ENCODE peak calls at places on chromosome 17, in nine cellular contexts. Q is D341Med; W is activated effector memory CD4-positive, alpha-beta T cell treated with Interleukin-2 at 50 U/mL for 16 hours; V is sigmoid colon; R is stimulated activated CD8-positive, alpha-beta memory T cell treated with anti-CD3 and anti-CD28 coated beads, Interleukin-15, amount 100 ng/mL, for 24 hours; M is stimulated activated CD4-positive, alpha-beta T cell treated with anti-CD3 and anti-CD28 coated beads, Interleukin-1b, Interleukin-23, amount 100 ng/mL, for 1 hour; Y is left lung; K is iPS-NIHi11; H is effector CD4-positive, alpha-beta T cell. J is an unnamed sample.

GRCh38 chr17:57943140-57943539 is 12.1 kb downstream of the CUEDC1 start:
- DNase-seq in K (no peak), H (no peak), W (no peak), Y (no peak), R (no peak), M (no peak), V (no peak), Q (no peak), J (no peak)

GRCh38 chr17:75773121-75773807 is 8.3 kb upstream of the GALK1 start:
- DNase-seq in H (no peak), W (no peak), Y (peak), M (no peak), R (no peak), V (peak), Q (peak), K (no peak), J (no peak)

GRCh38 chr17:75908201-75908600 is 3.5 kb upstream of the MRPL38 start:
- DNase-seq in V (no peak), Q (no peak), Y (no peak), M (no peak), K (no peak), H (no peak), R (no peak), W (no peak), J (no peak)

GRCh38 chr17:58531661-58532554 is 17.5 kb upstream of the MTMR4 start:
- DNase-seq in Y (peak), W (peak), H (peak), K (peak), Q (peak), R (peak), V (peak), M (peak), J (peak)

GRCh38 chr17:64024781-64025731 is 4.6 kb upstream of the ICAM2 start:
- DNase-seq in M (no peak), W (peak), Q (no peak), Y (no peak), V (peak), H (peak), R (peak), K (no peak), J (no peak)

GRCh38 chr17:57563968-57564367 is 181.1 kb downstream of the CCDC182 start:
- DNase-seq in W (no peak), H (no peak), V (no peak), Y (no peak), M (no peak), K (no peak), Q (peak), R (no peak), J (no peak)

GRCh38 chr17:27609606-27610303 is 21.2 kb upstream of the LGALS9 start:
- DNase-seq in Q (peak), W (no peak), R (no peak), V (no peak), K (peak), H (no peak), M (no peak), Y (peak), J (peak)

GRCh38 chr17:39614545-39615157 is 6.9 kb upstream of the NEUROD2 start:
- DNase-seq in M (no peak), R (no peak), V (no peak), K (no peak), W (no peak), Q (no peak), H (no peak), Y (no peak), J (no peak)

GRCh38 chr17:70072900-70073299 is 2.1 kb upstream of the KCNJ16 start:
- DNase-seq in M (no peak), Y (no peak), W (no peak), K (no peak), R (no peak), V (no peak), H (no peak), Q (no peak), J (no peak)

GRCh38 chr17:6327007-6327406 is 107.9 kb downstream of the AIPL1 start:
- DNase-seq in Q (no peak), M (no peak), V (no peak), W (no peak), H (no peak), Y (no peak), K (peak), R (no peak), J (peak)

GRCh38 chr17:31197991-31198390 is 99.0 kb downstream of the OMG start:
- DNase-seq in V (no peak), H (no peak), W (no peak), R (no peak), Y (no peak), K (no peak), M (no peak), Q (no peak), J (no peak)

GRCh38 chr17:81831563-81831956 is 1.5 kb downstream of the MCRIP1 start:
- DNase-seq in H (no peak), R (no peak), M (no peak), V (no peak), Y (no peak), Q (no peak), K (no peak), W (no peak), J (no peak)

GRCh38 chr17:42872251-42872965 is 21.4 kb downstream of the AOC3 start:
- DNase-seq in V (no peak), H (no peak), M (no peak), K (no peak), R (no peak), Q (no peak), Y (no peak), W (no peak), J (no peak)

GRCh38 chr17:58325289-58325726 is 3.3 kb downstream of the TSPOAP1 start:
- DNase-seq in Y (peak), V (no peak), R (no peak), W (no peak), H (no peak), K (peak), Q (no peak), M (no peak), J (no peak)

GRCh38 chr17:67845374-67845773 is 20.1 kb downstream of the BPTF start:
- DNase-seq in R (no peak), V (no peak), K (no peak), M (no peak), W (no peak), Q (no peak), H (no peak), Y (no peak), J (no peak)

GRCh38 chr17:40311575-40311974 is 2.6 kb downstream of the RARA start:
- DNase-seq in W (no peak), H (no peak), V (peak), Q (no peak), R (no peak), M (no peak), Y (peak), K (no peak), J (peak)

GRCh38 chr17:28173801-28174200 is 131.3 kb downstream of the NLK start:
- DNase-seq in W (no peak), Y (no peak), R (no peak), M (no peak), V (no peak), H (no peak), K (no peak), Q (no peak), J (peak)

GRCh38 chr17:76054112-76054476 is 18.2 kb downstream of the SRP68 start:
- DNase-seq in H (no peak), R (no peak), W (no peak), M (no peak), Y (no peak), V (no peak), Q (no peak), K (no peak), J (no peak)

GRCh38 chr17:79808763-79809529 is 12.1 kb upstream of the CBX8 start:
- DNase-seq in Q (peak), Y (no peak), W (no peak), R (no peak), H (no peak), V (no peak), K (no peak), M (no peak), J (no peak)

GRCh38 chr17:77435272-77436057 is 294.7 kb downstream of the SEC14L1 start:
- DNase-seq in Y (peak), Q (no peak), R (no peak), W (no peak), H (peak), K (no peak), M (no peak), V (no peak), J (no peak)

GRCh38 chr17:39597372-39598046 is 10.2 kb downstream of the NEUROD2 start:
- DNase-seq in M (no peak), Q (no peak), R (no peak), Y (no peak), H (no peak), K (no peak), W (no peak), V (no peak), J (no peak)

GRCh38 chr17:73371285-73371684 is 59.5 kb upstream of the CDC42EP4 start:
- DNase-seq in M (no peak), Q (no peak), V (no peak), R (no peak), H (no peak), Y (no peak), K (no peak), W (no peak), J (peak)

GRCh38 chr17:4276514-4276913 is 12.7 kb upstream of the ANKFY1 start:
- DNase-seq in Q (no peak), W (no peak), V (no peak), K (no peak), Y (no peak), R (no peak), H (no peak), M (no peak), J (no peak)

GRCh38 chr17:72255481-72255880 is 134.7 kb downstream of the SOX9 start:
- DNase-seq in Q (no peak), K (peak), W (no peak), H (no peak), R (no peak), Y (no peak), M (no peak), V (no peak), J (peak)

GRCh38 chr17:28193241-28193640 is 125.8 kb upstream of the TMEM97 start:
- DNase-seq in H (no peak), Y (no peak), V (peak), W (no peak), K (no peak), Q (peak), M (no peak), R (no peak), J (no peak)

GRCh38 chr17:65850486-65850885 is 289.0 kb upstream of the AXIN2 start:
- DNase-seq in R (no peak), Y (no peak), M (no peak), Q (no peak), W (no peak), K (no peak), H (no peak), V (no peak), J (no peak)

GRCh38 chr17:50364715-50365114 is 8.3 kb downstream of the MRPL27 start:
- DNase-seq in V (peak), M (no peak), K (peak), Q (peak), H (no peak), Y (no peak), W (no peak), R (no peak), J (no peak)

GRCh38 chr17:17535957-17536356 is 39.8 kb upstream of the RASD1 start:
- DNase-seq in V (peak), Q (no peak), Y (peak), M (no peak), K (peak), H (no peak), R (no peak), W (no peak), J (peak)

GRCh38 chr17:6261496-6261895 is 173.4 kb downstream of the AIPL1 start:
- DNase-seq in M (no peak), R (no peak), Q (no peak), K (no peak), Y (no peak), V (no peak), W (no peak), H (no peak), J (no peak)

GRCh38 chr17:15955793-15956541 is 11.0 kb downstream of the ADORA2B start:
- DNase-seq in K (no peak), Y (no peak), V (peak), R (no peak), M (no peak), W (no peak), Q (no peak), H (no peak), J (no peak)

GRCh38 chr17:1834378-1835149 is 4.8 kb downstream of the RPA1 start:
- DNase-seq in K (no peak), R (no peak), W (no peak), Y (no peak), H (no peak), Q (no peak), M (no peak), V (no peak), J (no peak)

GRCh38 chr17:32777436-32777835 is 99.5 kb downstream of the MYO1D start:
- DNase-seq in Y (peak), R (no peak), H (no peak), V (no peak), K (no peak), W (no peak), M (no peak), Q (no peak), J (no peak)

J was measured in A673.